ENCODE peak calls at places on chromosomes 2 and 18, in nine cellular contexts. One of them, this sample, is unnamed.

GRCh38 chr18:3060667-3061580 is 48.0 kb upstream of the LPIN2 start:
- DNase-seq in prostate gland: no peak
- DNase-seq in fibroblast of pulmonary artery: no peak
- DNase-seq in mucosa of descending colon: no peak
- DNase-seq in left lung: no peak
- DNase-seq in nephron progenitor cell: no peak
- DNase-seq in CD4-positive, alpha-beta T cell: no peak
- DNase-seq in endothelial cell: no peak
- DNase-seq in fibroblast of lung: no peak
- DNase-seq in this sample: no peak

GRCh38 chr2:168801961-168802824 is at the start of gene NOSTRIN:
- DNase-seq in CD4-positive, alpha-beta T cell: no peak
- DNase-seq in fibroblast of lung: peak; percentile 63
- DNase-seq in nephron progenitor cell: no peak
- DNase-seq in fibroblast of pulmonary artery: peak; percentile 60
- DNase-seq in left lung: no peak
- DNase-seq in endothelial cell: no peak
- DNase-seq in prostate gland: peak; percentile 17
- DNase-seq in mucosa of descending colon: peak; percentile 54
- DNase-seq in this sample: no peak

GRCh38 chr2:227191367-227191766 is 26.9 kb downstream of the COL4A3 start:
- DNase-seq in left lung: no peak
- DNase-seq in fibroblast of lung: peak; percentile 14
- DNase-seq in fibroblast of pulmonary artery: no peak
- DNase-seq in nephron progenitor cell: peak; percentile 15
- DNase-seq in prostate gland: no peak
- DNase-seq in endothelial cell: no peak
- DNase-seq in mucosa of descending colon: no peak
- DNase-seq in CD4-positive, alpha-beta T cell: no peak
- DNase-seq in this sample: no peak

GRCh38 chr18:55236150-55236931 is 277.1 kb upstream of the CCDC68 start:
- DNase-seq in fibroblast of pulmonary artery: peak; percentile 65
- DNase-seq in left lung: no peak
- DNase-seq in fibroblast of lung: peak; percentile 69
- DNase-seq in prostate gland: no peak
- DNase-seq in CD4-positive, alpha-beta T cell: no peak
- DNase-seq in nephron progenitor cell: no peak
- DNase-seq in endothelial cell: no peak
- DNase-seq in mucosa of descending colon: no peak
- DNase-seq in this sample: no peak

GRCh38 chr2:36446258-36446657 is 90.7 kb downstream of the CRIM1 start:
- DNase-seq in left lung: no peak
- DNase-seq in mucosa of descending colon: no peak
- DNase-seq in CD4-positive, alpha-beta T cell: no peak
- DNase-seq in fibroblast of pulmonary artery: no peak
- DNase-seq in nephron progenitor cell: no peak
- DNase-seq in endothelial cell: no peak
- DNase-seq in prostate gland: no peak
- DNase-seq in fibroblast of lung: no peak
- DNase-seq in this sample: no peak

GRCh38 chr2:68134120-68134519 is 23.6 kb upstream of the PNO1 start:
- DNase-seq in prostate gland: no peak
- DNase-seq in left lung: no peak
- DNase-seq in fibroblast of lung: no peak
- DNase-seq in mucosa of descending colon: no peak
- DNase-seq in endothelial cell: no peak
- DNase-seq in fibroblast of pulmonary artery: no peak
- DNase-seq in CD4-positive, alpha-beta T cell: no peak
- DNase-seq in nephron progenitor cell: no peak
- DNase-seq in this sample: no peak

GRCh38 chr2:222709191-222709891 is 37.9 kb downstream of the MOGAT1 start:
- DNase-seq in endothelial cell: no peak
- DNase-seq in fibroblast of lung: peak; percentile 99
- DNase-seq in CD4-positive, alpha-beta T cell: no peak
- DNase-seq in prostate gland: no peak
- DNase-seq in left lung: no peak
- DNase-seq in nephron progenitor cell: peak; percentile 22
- DNase-seq in mucosa of descending colon: peak; percentile 43
- DNase-seq in fibroblast of pulmonary artery: peak; percentile 99
- DNase-seq in this sample: peak; percentile 31

GRCh38 chr2:201130524-201131186 is 14.7 kb downstream of the CFLAR start:
- DNase-seq in nephron progenitor cell: no peak
- DNase-seq in fibroblast of pulmonary artery: peak; percentile 92
- DNase-seq in endothelial cell: peak; percentile 22
- DNase-seq in left lung: no peak
- DNase-seq in fibroblast of lung: peak; percentile 65
- DNase-seq in prostate gland: no peak
- DNase-seq in CD4-positive, alpha-beta T cell: no peak
- DNase-seq in mucosa of descending colon: no peak
- DNase-seq in this sample: no peak

GRCh38 chr2:111685342-111685741 is 198.7 kb downstream of the ANAPC1 start:
- DNase-seq in mucosa of descending colon: no peak
- DNase-seq in left lung: no peak
- DNase-seq in endothelial cell: no peak
- DNase-seq in CD4-positive, alpha-beta T cell: no peak
- DNase-seq in nephron progenitor cell: no peak
- DNase-seq in fibroblast of lung: no peak
- DNase-seq in fibroblast of pulmonary artery: no peak
- DNase-seq in prostate gland: peak; percentile 22
- DNase-seq in this sample: no peak

GRCh38 chr2:94994063-94994913 is 31.2 kb upstream of the MAL start:
- DNase-seq in fibroblast of pulmonary artery: no peak
- DNase-seq in nephron progenitor cell: no peak
- DNase-seq in prostate gland: no peak
- DNase-seq in CD4-positive, alpha-beta T cell: no peak
- DNase-seq in fibroblast of lung: no peak
- DNase-seq in mucosa of descending colon: no peak
- DNase-seq in endothelial cell: no peak
- DNase-seq in left lung: no peak
- DNase-seq in this sample: peak; percentile 5

GRCh38 chr18:51568151-51568550 is 370.7 kb upstream of the MEX3C start:
- DNase-seq in fibroblast of pulmonary artery: no peak
- DNase-seq in prostate gland: no peak
- DNase-seq in endothelial cell: no peak
- DNase-seq in fibroblast of lung: no peak
- DNase-seq in CD4-positive, alpha-beta T cell: no peak
- DNase-seq in nephron progenitor cell: no peak
- DNase-seq in left lung: no peak
- DNase-seq in mucosa of descending colon: no peak
- DNase-seq in this sample: no peak

GRCh38 chr2:186484062-186484735 is 1.9 kb upstream of the ZC3H15 start:
- DNase-seq in prostate gland: no peak
- DNase-seq in mucosa of descending colon: no peak
- DNase-seq in left lung: no peak
- DNase-seq in fibroblast of pulmonary artery: no peak
- DNase-seq in nephron progenitor cell: no peak
- DNase-seq in fibroblast of lung: no peak
- DNase-seq in endothelial cell: no peak
- DNase-seq in CD4-positive, alpha-beta T cell: no peak
- DNase-seq in this sample: no peak

DNA sequence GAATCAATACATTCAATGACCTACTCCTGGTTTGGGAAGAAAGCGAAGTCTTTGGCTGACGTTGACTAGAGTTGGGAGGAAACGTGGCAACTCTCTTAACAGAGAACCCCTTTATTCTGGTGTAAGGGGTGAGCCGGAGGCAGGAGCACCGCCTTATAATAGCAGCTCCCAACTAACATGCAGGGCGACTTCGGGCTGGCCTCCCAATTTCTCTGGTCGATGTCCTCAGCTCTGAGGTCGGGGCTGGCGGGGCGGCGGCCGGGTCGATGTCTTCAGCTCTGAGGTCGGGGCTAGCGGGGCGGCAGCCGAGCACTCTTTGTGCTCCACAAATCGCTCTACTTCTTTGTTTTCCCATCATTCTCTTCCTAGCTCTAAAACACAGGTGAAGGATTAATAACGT is 64.1 kb downstream of the ACKR3 start:
- DNase-seq in fibroblast of pulmonary artery: no peak
- DNase-seq in endothelial cell: no peak
- DNase-seq in mucosa of descending colon: no peak
- DNase-seq in fibroblast of lung: no peak
- DNase-seq in prostate gland: no peak
- DNase-seq in CD4-positive, alpha-beta T cell: no peak
- DNase-seq in left lung: no peak
- DNase-seq in nephron progenitor cell: peak; percentile 45
- DNase-seq in this sample: no peak
- TF ChIP-seq CTCF in fibroblast of pulmonary artery: no peak
- TF ChIP-seq CTCF in endothelial cell: no peak
- TF ChIP-seq CTCF in mucosa of descending colon: no peak
- TF ChIP-seq CTCF in fibroblast of lung: no peak
- TF ChIP-seq CTCF in prostate gland: no peak
- TF ChIP-seq CTCF in CD4-positive, alpha-beta T cell: no peak
- TF ChIP-seq CTCF in left lung: no peak
- TF ChIP-seq CTCF in nephron progenitor cell: no peak
- TF ChIP-seq CTCF in this sample: no peak

DNA sequence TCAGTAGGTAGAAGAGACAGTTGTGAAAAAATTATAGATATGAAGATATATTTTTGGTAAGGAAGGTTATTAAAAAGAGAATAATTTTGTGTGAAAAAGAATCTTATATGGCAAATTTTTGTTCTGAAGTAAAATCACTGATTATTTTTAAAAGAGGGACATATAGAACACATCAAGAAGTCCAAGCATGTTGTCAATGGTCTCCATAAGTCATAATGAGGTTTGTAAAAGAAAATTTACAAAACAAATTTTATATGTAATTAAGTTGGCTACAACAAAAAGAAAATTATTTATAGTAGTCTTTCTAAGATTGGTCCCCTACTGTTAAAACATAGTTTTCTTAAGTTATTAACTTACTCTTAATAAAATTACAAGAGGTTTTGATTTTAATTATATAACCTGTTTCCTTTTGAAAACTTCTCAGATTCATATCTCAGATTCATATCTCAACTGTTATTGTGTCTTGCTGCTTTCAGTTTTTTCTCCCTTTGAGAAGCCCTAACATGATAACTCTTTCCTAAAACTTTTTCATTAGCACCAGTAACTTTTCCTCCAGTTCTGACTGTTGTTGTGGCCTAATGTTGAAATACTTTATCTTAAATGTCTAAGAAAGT is 81.2 kb downstream of the SH3YL1 start:
- DNase-seq in fibroblast of lung: no peak
- DNase-seq in left lung: no peak
- DNase-seq in mucosa of descending colon: no peak
- DNase-seq in nephron progenitor cell: no peak
- DNase-seq in prostate gland: no peak
- DNase-seq in endothelial cell: no peak
- DNase-seq in CD4-positive, alpha-beta T cell: no peak
- DNase-seq in fibroblast of pulmonary artery: no peak
- DNase-seq in this sample: no peak
- TF ChIP-seq CTCF in fibroblast of lung: no peak
- TF ChIP-seq CTCF in left lung: no peak
- TF ChIP-seq CTCF in mucosa of descending colon: no peak
- TF ChIP-seq CTCF in nephron progenitor cell: no peak
- TF ChIP-seq CTCF in prostate gland: no peak
- TF ChIP-seq CTCF in endothelial cell: no peak
- TF ChIP-seq CTCF in CD4-positive, alpha-beta T cell: no peak
- TF ChIP-seq CTCF in fibroblast of pulmonary artery: no peak
- TF ChIP-seq CTCF in this sample: no peak

DNA sequence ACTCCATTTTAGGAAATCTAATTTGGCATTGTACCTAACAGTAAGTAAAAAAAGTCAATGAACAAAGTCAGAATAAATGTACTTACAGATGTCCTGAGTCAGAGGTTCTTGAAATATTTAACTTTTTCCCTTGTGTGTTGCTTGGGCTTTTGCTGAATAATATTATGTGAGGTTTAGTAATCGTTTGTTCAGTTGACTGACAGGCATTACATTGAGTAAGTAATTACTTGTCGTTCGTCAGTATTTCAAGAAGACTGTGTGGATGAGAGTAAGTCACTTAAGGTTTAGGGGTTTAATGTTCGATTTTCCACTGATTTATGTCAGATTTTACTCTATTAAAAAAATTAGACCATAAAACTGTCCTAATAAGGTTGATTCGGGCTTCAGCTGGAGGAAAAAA is 342.9 kb downstream of the LRRTM4 start:
- DNase-seq in fibroblast of lung: no peak
- DNase-seq in mucosa of descending colon: no peak
- DNase-seq in left lung: no peak
- DNase-seq in endothelial cell: no peak
- DNase-seq in fibroblast of pulmonary artery: no peak
- DNase-seq in CD4-positive, alpha-beta T cell: no peak
- DNase-seq in nephron progenitor cell: no peak
- DNase-seq in prostate gland: no peak
- DNase-seq in this sample: no peak
- TF ChIP-seq CTCF in fibroblast of lung: no peak
- TF ChIP-seq CTCF in mucosa of descending colon: no peak
- TF ChIP-seq CTCF in left lung: no peak
- TF ChIP-seq CTCF in endothelial cell: no peak
- TF ChIP-seq CTCF in fibroblast of pulmonary artery: no peak
- TF ChIP-seq CTCF in CD4-positive, alpha-beta T cell: no peak
- TF ChIP-seq CTCF in nephron progenitor cell: no peak
- TF ChIP-seq CTCF in prostate gland: no peak
- TF ChIP-seq CTCF in this sample: no peak

GRCh38 chr2:44894058-44894457 is 47.4 kb upstream of the SIX3 start:
- DNase-seq in CD4-positive, alpha-beta T cell: no peak
- DNase-seq in nephron progenitor cell: no peak
- DNase-seq in prostate gland: no peak
- DNase-seq in fibroblast of pulmonary artery: no peak
- DNase-seq in fibroblast of lung: no peak
- DNase-seq in endothelial cell: no peak
- DNase-seq in mucosa of descending colon: no peak
- DNase-seq in left lung: no peak
- DNase-seq in this sample: no peak

GRCh38 chr2:44902178-44902577 is 39.3 kb upstream of the SIX3 start:
- DNase-seq in mucosa of descending colon: no peak
- DNase-seq in left lung: no peak
- DNase-seq in endothelial cell: no peak
- DNase-seq in fibroblast of pulmonary artery: no peak
- DNase-seq in nephron progenitor cell: no peak
- DNase-seq in CD4-positive, alpha-beta T cell: no peak
- DNase-seq in fibroblast of lung: no peak
- DNase-seq in prostate gland: no peak
- DNase-seq in this sample: no peak

GRCh38 chr2:44895061-44895460 is 46.4 kb upstream of the SIX3 start:
- DNase-seq in endothelial cell: no peak
- DNase-seq in fibroblast of lung: no peak
- DNase-seq in prostate gland: no peak
- DNase-seq in CD4-positive, alpha-beta T cell: no peak
- DNase-seq in mucosa of descending colon: no peak
- DNase-seq in nephron progenitor cell: no peak
- DNase-seq in fibroblast of pulmonary artery: no peak
- DNase-seq in left lung: no peak
- DNase-seq in this sample: no peak

GRCh38 chr2:44902767-44903166 is 38.7 kb upstream of the SIX3 start:
- DNase-seq in nephron progenitor cell: no peak
- DNase-seq in fibroblast of lung: no peak
- DNase-seq in endothelial cell: no peak
- DNase-seq in mucosa of descending colon: no peak
- DNase-seq in left lung: no peak
- DNase-seq in fibroblast of pulmonary artery: no peak
- DNase-seq in CD4-positive, alpha-beta T cell: no peak
- DNase-seq in prostate gland: no peak
- DNase-seq in this sample: no peak

DNA sequence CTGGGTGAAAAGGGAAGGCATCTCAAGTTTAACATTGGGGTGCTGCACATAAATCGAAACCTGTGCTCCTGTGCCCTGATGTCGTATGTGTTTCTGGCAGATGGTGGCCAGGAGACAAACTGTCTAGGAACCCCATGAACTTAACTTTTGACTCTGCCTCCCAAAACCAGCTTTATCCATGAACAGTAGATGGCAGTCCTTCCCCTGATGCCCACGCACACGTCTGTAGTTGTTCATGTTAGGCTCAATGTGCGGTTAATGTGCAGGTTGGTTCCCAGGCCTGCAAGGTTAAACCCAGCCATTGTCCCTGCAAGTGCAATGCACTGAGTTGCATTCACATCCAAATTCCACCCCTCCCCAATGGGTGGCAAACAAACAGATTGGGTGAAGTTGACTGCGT is 44.1 kb upstream of the SIX3 start:
- DNase-seq in endothelial cell: no peak
- DNase-seq in fibroblast of pulmonary artery: no peak
- DNase-seq in CD4-positive, alpha-beta T cell: no peak
- DNase-seq in fibroblast of lung: no peak
- DNase-seq in mucosa of descending colon: no peak
- DNase-seq in nephron progenitor cell: no peak
- DNase-seq in prostate gland: no peak
- DNase-seq in left lung: no peak
- DNase-seq in this sample: no peak
- TF ChIP-seq CTCF in endothelial cell: no peak
- TF ChIP-seq CTCF in fibroblast of pulmonary artery: no peak
- TF ChIP-seq CTCF in CD4-positive, alpha-beta T cell: no peak
- TF ChIP-seq CTCF in fibroblast of lung: no peak
- TF ChIP-seq CTCF in mucosa of descending colon: no peak
- TF ChIP-seq CTCF in nephron progenitor cell: no peak
- TF ChIP-seq CTCF in prostate gland: no peak
- TF ChIP-seq CTCF in left lung: no peak
- TF ChIP-seq CTCF in this sample: no peak